ENCODE peak calls at places on chromosomes 7 and 10, in eight cellular contexts. One of them, this sample, is unnamed. For H3K4me1, the result is how much of the 10 kb centered on the place peaks cover.

GRCh38 chr7:155824195-155824915 is 12.1 kb upstream of the SHH start:
- DNase-seq in CD8-positive, alpha-beta memory T cell: no peak
- DNase-seq in neural progenitor cell: no peak
- DNase-seq in OCI-LY7: no peak
- DNase-seq in A549: no peak
- DNase-seq in tibial nerve: no peak
- DNase-seq in lower lobe of right lung: no peak
- DNase-seq in SK-N-SH: no peak
- DNase-seq in this sample: peak

GRCh38 chr7:77269360-77270075 is 69.9 kb upstream of the FGL2 start:
- DNase-seq in CD8-positive, alpha-beta memory T cell: no peak
- DNase-seq in SK-N-SH: no peak
- DNase-seq in lower lobe of right lung: peak
- DNase-seq in neural progenitor cell: no peak
- DNase-seq in OCI-LY7: peak
- DNase-seq in tibial nerve: no peak
- DNase-seq in A549: no peak
- DNase-seq in this sample: no peak

GRCh38 chr10:92801978-92802872 is 46.1 kb upstream of the EXOC6 start:
- DNase-seq in SK-N-SH: no peak
- DNase-seq in OCI-LY7: no peak
- DNase-seq in neural progenitor cell: no peak
- DNase-seq in A549: peak
- DNase-seq in tibial nerve: no peak
- DNase-seq in lower lobe of right lung: no peak
- DNase-seq in CD8-positive, alpha-beta memory T cell: no peak
- DNase-seq in this sample: no peak

GRCh38 chr10:45427956-45428338 is 53.9 kb downstream of the ALOX5 start:
- DNase-seq in A549: no peak
- DNase-seq in tibial nerve: no peak
- DNase-seq in neural progenitor cell: no peak
- DNase-seq in OCI-LY7: no peak
- DNase-seq in SK-N-SH: no peak
- DNase-seq in CD8-positive, alpha-beta memory T cell: no peak
- DNase-seq in lower lobe of right lung: no peak
- DNase-seq in this sample: no peak

GRCh38 chr7:111529507-111530355 is 32.6 kb downstream of the IMMP2L start:
- DNase-seq in OCI-LY7: no peak
- DNase-seq in lower lobe of right lung: no peak
- DNase-seq in SK-N-SH: no peak
- DNase-seq in neural progenitor cell: no peak
- DNase-seq in tibial nerve: no peak
- DNase-seq in A549: peak
- DNase-seq in CD8-positive, alpha-beta memory T cell: no peak
- DNase-seq in this sample: no peak

GRCh38 chr10:28556142-28556541 is 23.2 kb downstream of the WAC start:
- DNase-seq in lower lobe of right lung: no peak
- DNase-seq in A549: no peak
- DNase-seq in SK-N-SH: no peak
- DNase-seq in OCI-LY7: no peak
- DNase-seq in CD8-positive, alpha-beta memory T cell: no peak
- DNase-seq in neural progenitor cell: no peak
- DNase-seq in tibial nerve: no peak
- DNase-seq in this sample: no peak

GRCh38 chr7:45190406-45191165 is 33.0 kb downstream of the RAMP3 start:
- DNase-seq in CD8-positive, alpha-beta memory T cell: no peak
- DNase-seq in lower lobe of right lung: no peak
- DNase-seq in tibial nerve: no peak
- DNase-seq in neural progenitor cell: no peak
- DNase-seq in SK-N-SH: no peak
- DNase-seq in A549: no peak
- DNase-seq in OCI-LY7: no peak
- DNase-seq in this sample: no peak

GRCh38 chr7:32145911-32146310 is 75.7 kb upstream of the PDE1C start:
- DNase-seq in SK-N-SH: no peak
- DNase-seq in neural progenitor cell: no peak
- DNase-seq in tibial nerve: no peak
- DNase-seq in lower lobe of right lung: no peak
- DNase-seq in OCI-LY7: no peak
- DNase-seq in A549: no peak
- DNase-seq in CD8-positive, alpha-beta memory T cell: no peak
- DNase-seq in this sample: no peak

GRCh38 chr7:97024209-97025129 is at the start of gene DLX5:
- DNase-seq in OCI-LY7: no peak
- DNase-seq in A549: peak
- DNase-seq in lower lobe of right lung: no peak
- DNase-seq in neural progenitor cell: peak
- DNase-seq in CD8-positive, alpha-beta memory T cell: no peak
- DNase-seq in SK-N-SH: peak
- DNase-seq in tibial nerve: peak
- DNase-seq in this sample: peak

GRCh38 chr10:61592581-61592980 is 70.1 kb upstream of the CABCOCO1 start:
- DNase-seq in tibial nerve: no peak
- DNase-seq in CD8-positive, alpha-beta memory T cell: no peak
- DNase-seq in A549: peak
- DNase-seq in neural progenitor cell: peak
- DNase-seq in lower lobe of right lung: no peak
- DNase-seq in SK-N-SH: no peak
- DNase-seq in OCI-LY7: peak
- DNase-seq in this sample: peak

GRCh38 chr10:129855836-129856563 is 108.1 kb downstream of the EBF3 start:
- DNase-seq in A549: no peak
- DNase-seq in tibial nerve: no peak
- DNase-seq in lower lobe of right lung: no peak
- DNase-seq in neural progenitor cell: no peak
- DNase-seq in CD8-positive, alpha-beta memory T cell: no peak
- DNase-seq in SK-N-SH: no peak
- DNase-seq in OCI-LY7: no peak
- DNase-seq in this sample: no peak

GRCh38 chr10:129857242-129857960 is 106.7 kb downstream of the EBF3 start:
- DNase-seq in lower lobe of right lung: no peak
- DNase-seq in neural progenitor cell: no peak
- DNase-seq in OCI-LY7: no peak
- DNase-seq in tibial nerve: no peak
- DNase-seq in A549: no peak
- DNase-seq in SK-N-SH: no peak
- DNase-seq in CD8-positive, alpha-beta memory T cell: no peak
- DNase-seq in this sample: no peak

GRCh38 chr10:129861776-129862530 is 102.1 kb downstream of the EBF3 start:
- DNase-seq in tibial nerve: peak
- DNase-seq in OCI-LY7: no peak
- DNase-seq in SK-N-SH: no peak
- DNase-seq in neural progenitor cell: no peak
- DNase-seq in CD8-positive, alpha-beta memory T cell: no peak
- DNase-seq in A549: no peak
- DNase-seq in lower lobe of right lung: no peak
- DNase-seq in this sample: no peak

GRCh38 chr10:129860396-129860795 is 103.7 kb downstream of the EBF3 start:
- DNase-seq in A549: no peak
- DNase-seq in CD8-positive, alpha-beta memory T cell: no peak
- DNase-seq in OCI-LY7: no peak
- DNase-seq in tibial nerve: no peak
- DNase-seq in lower lobe of right lung: no peak
- DNase-seq in SK-N-SH: no peak
- DNase-seq in neural progenitor cell: no peak
- DNase-seq in this sample: no peak

DNA sequence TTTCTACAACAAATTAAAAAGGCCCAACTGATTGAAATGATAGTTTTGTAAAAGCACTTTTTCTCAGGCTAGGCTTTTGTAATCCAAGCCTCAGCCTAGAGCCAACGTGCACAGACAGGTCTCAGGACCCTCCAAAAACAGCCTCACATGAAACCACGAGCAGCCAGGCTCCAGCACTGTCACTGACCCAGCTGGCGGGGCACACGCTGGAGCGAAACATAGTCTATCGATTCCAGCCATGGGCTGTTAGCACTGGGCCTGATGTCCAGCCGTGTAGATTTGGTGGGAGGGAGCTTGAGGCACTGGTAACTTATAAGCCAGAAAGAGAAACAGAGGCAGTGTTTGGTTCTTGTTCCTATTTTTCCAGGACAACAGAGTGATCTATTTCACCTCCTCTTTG is 104.5 kb downstream of the EBF3 start:
- DNase-seq in tibial nerve: no peak
- DNase-seq in neural progenitor cell: no peak
- DNase-seq in CD8-positive, alpha-beta memory T cell: no peak
- DNase-seq in lower lobe of right lung: no peak
- DNase-seq in A549: no peak
- DNase-seq in OCI-LY7: no peak
- DNase-seq in SK-N-SH: no peak
- DNase-seq in this sample: no peak
- H3K4me1 ChIP-seq in tibial nerve: under half
- H3K4me1 ChIP-seq in neural progenitor cell: under half
- H3K4me1 ChIP-seq in CD8-positive, alpha-beta memory T cell: under half
- H3K4me1 ChIP-seq in lower lobe of right lung: under half
- H3K4me1 ChIP-seq in A549: under half
- H3K4me1 ChIP-seq in OCI-LY7: under half
- H3K4me1 ChIP-seq in SK-N-SH: under half
- H3K4me1 ChIP-seq in this sample: under half

GRCh38 chr10:132702601-132703304 is 83.2 kb downstream of the NKX6-2 start:
- DNase-seq in tibial nerve: no peak
- DNase-seq in lower lobe of right lung: peak
- DNase-seq in neural progenitor cell: no peak
- DNase-seq in OCI-LY7: no peak
- DNase-seq in SK-N-SH: no peak
- DNase-seq in CD8-positive, alpha-beta memory T cell: no peak
- DNase-seq in A549: no peak
- DNase-seq in this sample: no peak

GRCh38 chr10:132705173-132705572 is 80.8 kb downstream of the NKX6-2 start:
- DNase-seq in tibial nerve: no peak
- DNase-seq in OCI-LY7: no peak
- DNase-seq in lower lobe of right lung: peak
- DNase-seq in neural progenitor cell: no peak
- DNase-seq in A549: no peak
- DNase-seq in CD8-positive, alpha-beta memory T cell: no peak
- DNase-seq in SK-N-SH: no peak
- DNase-seq in this sample: peak

GRCh38 chr10:132701846-132702190 is 84.1 kb downstream of the NKX6-2 start:
- DNase-seq in lower lobe of right lung: no peak
- DNase-seq in A549: no peak
- DNase-seq in OCI-LY7: no peak
- DNase-seq in SK-N-SH: no peak
- DNase-seq in CD8-positive, alpha-beta memory T cell: no peak
- DNase-seq in tibial nerve: no peak
- DNase-seq in neural progenitor cell: no peak
- DNase-seq in this sample: no peak

GRCh38 chr10:132704008-132704814 is 81.7 kb downstream of the NKX6-2 start:
- DNase-seq in OCI-LY7: no peak
- DNase-seq in A549: no peak
- DNase-seq in tibial nerve: no peak
- DNase-seq in CD8-positive, alpha-beta memory T cell: no peak
- DNase-seq in neural progenitor cell: no peak
- DNase-seq in SK-N-SH: no peak
- DNase-seq in lower lobe of right lung: peak
- DNase-seq in this sample: no peak

GRCh38 chr10:132703305-132704007 is 82.5 kb downstream of the NKX6-2 start:
- DNase-seq in OCI-LY7: no peak
- DNase-seq in tibial nerve: no peak
- DNase-seq in CD8-positive, alpha-beta memory T cell: no peak
- DNase-seq in lower lobe of right lung: peak
- DNase-seq in A549: no peak
- DNase-seq in neural progenitor cell: no peak
- DNase-seq in SK-N-SH: no peak
- DNase-seq in this sample: no peak
- H3K4me1 ChIP-seq in OCI-LY7: under half
- H3K4me1 ChIP-seq in tibial nerve: under half
- H3K4me1 ChIP-seq in CD8-positive, alpha-beta memory T cell: under half
- H3K4me1 ChIP-seq in lower lobe of right lung: under half
- H3K4me1 ChIP-seq in A549: under half
- H3K4me1 ChIP-seq in neural progenitor cell: under half
- H3K4me1 ChIP-seq in SK-N-SH: under half
- H3K4me1 ChIP-seq in this sample: under half

GRCh38 chr10:79084972-79085597 is 16.3 kb downstream of the ZMIZ1 start:
- DNase-seq in neural progenitor cell: no peak
- DNase-seq in SK-N-SH: no peak
- DNase-seq in OCI-LY7: peak
- DNase-seq in CD8-positive, alpha-beta memory T cell: no peak
- DNase-seq in tibial nerve: no peak
- DNase-seq in A549: no peak
- DNase-seq in lower lobe of right lung: no peak
- DNase-seq in this sample: no peak

GRCh38 chr10:79088613-79089355 is 20.0 kb downstream of the ZMIZ1 start:
- DNase-seq in OCI-LY7: no peak
- DNase-seq in neural progenitor cell: no peak
- DNase-seq in tibial nerve: no peak
- DNase-seq in A549: no peak
- DNase-seq in SK-N-SH: no peak
- DNase-seq in lower lobe of right lung: no peak
- DNase-seq in CD8-positive, alpha-beta memory T cell: no peak
- DNase-seq in this sample: no peak

GRCh38 chr10:79088176-79088575 is 19.4 kb downstream of the ZMIZ1 start:
- DNase-seq in OCI-LY7: no peak
- DNase-seq in tibial nerve: no peak
- DNase-seq in neural progenitor cell: no peak
- DNase-seq in SK-N-SH: no peak
- DNase-seq in A549: no peak
- DNase-seq in CD8-positive, alpha-beta memory T cell: no peak
- DNase-seq in lower lobe of right lung: peak
- DNase-seq in this sample: no peak

GRCh38 chr10:79087721-79088120 is 19.0 kb downstream of the ZMIZ1 start:
- DNase-seq in SK-N-SH: no peak
- DNase-seq in CD8-positive, alpha-beta memory T cell: no peak
- DNase-seq in tibial nerve: no peak
- DNase-seq in lower lobe of right lung: no peak
- DNase-seq in A549: no peak
- DNase-seq in OCI-LY7: no peak
- DNase-seq in neural progenitor cell: no peak
- DNase-seq in this sample: no peak

DNA sequence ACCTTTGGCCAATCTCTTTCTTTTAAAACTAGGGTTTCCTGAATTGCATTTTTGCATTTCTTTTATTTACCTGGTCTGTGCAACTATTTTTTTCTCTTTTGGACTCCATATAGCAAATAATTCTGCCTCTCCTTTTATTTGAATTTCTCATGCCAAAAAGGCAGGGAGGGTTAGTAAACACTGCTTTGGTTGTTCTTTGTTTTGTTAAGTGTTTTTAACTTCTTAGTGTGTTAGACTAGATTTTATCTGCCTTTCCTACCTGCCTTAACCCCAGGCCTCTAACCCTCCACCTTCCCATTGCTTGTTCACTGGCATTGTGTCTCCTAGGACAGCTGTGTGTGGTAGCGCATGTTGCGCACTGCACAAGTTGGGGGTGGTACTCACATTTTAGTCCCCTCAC is 18.1 kb downstream of the ZMIZ1 start:
- DNase-seq in neural progenitor cell: no peak
- DNase-seq in lower lobe of right lung: no peak
- DNase-seq in SK-N-SH: no peak
- DNase-seq in OCI-LY7: no peak
- DNase-seq in tibial nerve: no peak
- DNase-seq in A549: no peak
- DNase-seq in CD8-positive, alpha-beta memory T cell: no peak
- DNase-seq in this sample: no peak
- H3K4me1 ChIP-seq in neural progenitor cell: under half
- H3K4me1 ChIP-seq in lower lobe of right lung: half or more
- H3K4me1 ChIP-seq in SK-N-SH: half or more
- H3K4me1 ChIP-seq in OCI-LY7: half or more
- H3K4me1 ChIP-seq in tibial nerve: half or more
- H3K4me1 ChIP-seq in A549: half or more
- H3K4me1 ChIP-seq in CD8-positive, alpha-beta memory T cell: under half
- H3K4me1 ChIP-seq in this sample: under half

GRCh38 chr10:112503643-112504042 is 56.6 kb downstream of the VTI1A start:
- DNase-seq in SK-N-SH: no peak
- DNase-seq in lower lobe of right lung: no peak
- DNase-seq in neural progenitor cell: no peak
- DNase-seq in OCI-LY7: no peak
- DNase-seq in tibial nerve: no peak
- DNase-seq in A549: no peak
- DNase-seq in CD8-positive, alpha-beta memory T cell: no peak
- DNase-seq in this sample: no peak
- H3K4me1 ChIP-seq in SK-N-SH: under half
- H3K4me1 ChIP-seq in lower lobe of right lung: under half
- H3K4me1 ChIP-seq in neural progenitor cell: under half
- H3K4me1 ChIP-seq in OCI-LY7: under half
- H3K4me1 ChIP-seq in tibial nerve: under half
- H3K4me1 ChIP-seq in A549: under half
- H3K4me1 ChIP-seq in CD8-positive, alpha-beta memory T cell: under half
- H3K4me1 ChIP-seq in this sample: under half